ENCODE peak calls at places on chromosomes 11 and 22, in five cellular contexts. U, F, S, Y and L are unnamed samples.

GRCh38 chr22:36846949-36847348 is 13.9 kb upstream of the NCF4 start:
- DNase-seq in U (no peak), F (no peak), S (no peak), Y (no peak), L (no peak)

GRCh38 chr11:39327302-39327701 is 2132.2 kb downstream of the LRRC4C start:
- DNase-seq in U (no peak), F (no peak), S (no peak), Y (no peak), L (no peak)

GRCh38 chr22:19361501-19362103 is 69.9 kb downstream of the HIRA start:
- DNase-seq in U (no peak), F (no peak), S (peak; percentile 60), Y (no peak), L (no peak)

GRCh38 chr11:2314525-2315394 is 12.9 kb downstream of the TSPAN32 start:
- DNase-seq in U (no peak), F (no peak), S (no peak), Y (peak; percentile 95), L (no peak)

GRCh38 chr22:46416537-46417267 is 81.2 kb downstream of the TRMU start:
- DNase-seq in U (no peak), F (no peak), S (no peak), Y (no peak), L (no peak)

GRCh38 chr11:96276836-96277235 is 66.2 kb downstream of the MAML2 start:
- DNase-seq in U (no peak), F (no peak), S (no peak), Y (no peak), L (no peak)

GRCh38 chr22:27625769-27626674 is 175.5 kb downstream of the MN1 start:
- DNase-seq in U (no peak), F (no peak), S (no peak), Y (no peak), L (no peak)

GRCh38 chr22:22178566-22178965 is 66.0 kb upstream of the VPREB1 start:
- DNase-seq in U (no peak), F (no peak), S (no peak), Y (no peak), L (no peak)

GRCh38 chr11:112523477-112523876 is 262.8 kb upstream of the PLET1 start:
- DNase-seq in U (peak; percentile 5), F (no peak), S (no peak), Y (peak; percentile 26), L (peak; percentile 68)

GRCh38 chr22:28813772-28814518 is 13.6 kb upstream of the XBP1 start:
- DNase-seq in U (no peak), F (peak; percentile 55), S (peak; percentile 90), Y (no peak), L (no peak)

GRCh38 chr11:75301602-75302345 is 49.7 kb downstream of the ARRB1 start:
- DNase-seq in U (no peak), F (no peak), S (no peak), Y (no peak), L (no peak)

GRCh38 chr22:33842006-33842354 is 78.3 kb downstream of the LARGE1 start:
- DNase-seq in U (no peak), F (no peak), S (no peak), Y (no peak), L (no peak)

GRCh38 chr11:130215531-130216220 is 56.1 kb downstream of the ST14 start:
- DNase-seq in U (no peak), F (peak; percentile 12), S (no peak), Y (no peak), L (no peak)

GRCh38 chr11:129815596-129816461 is at the start of gene TMEM45B:
- DNase-seq in U (peak; percentile 67), F (no peak), S (no peak), Y (peak; percentile 83), L (no peak)

GRCh38 chr22:22712666-22713365 is 68.4 kb downstream of the GGTLC2 start:
- DNase-seq in U (no peak), F (no peak), S (no peak), Y (no peak), L (no peak)

GRCh38 chr11:60500276-60500935 is 7.8 kb downstream of the MS4A12 start:
- DNase-seq in U (peak; percentile 83), F (no peak), S (no peak), Y (no peak), L (no peak)

GRCh38 chr22:20037419-20037818 is 16.5 kb downstream of the TANGO2 start:
- DNase-seq in U (no peak), F (no peak), S (no peak), Y (no peak), L (no peak)

GRCh38 chr22:50246242-50247175 is 1.7 kb upstream of the TUBGCP6 start:
- DNase-seq in U (peak; percentile 54), F (no peak), S (no peak), Y (no peak), L (no peak)
- H3K4me3 ChIP-seq in U (peak overlapping the region; percentile 99), F (no peak overlapping the region), S (no peak overlapping the region), Y (no peak overlapping the region), L (no peak overlapping the region)

GRCh38 chr22:30290679-30291333 is 1.5 kb upstream of the CASTOR1 start:
- DNase-seq in U (peak; percentile 41), F (peak; percentile 95), S (no peak), Y (peak; percentile 67), L (no peak)
- TF ChIP-seq POLR2AphosphoS5 in U (no peak), F (peak; percentile 98), S (no peak), Y (no peak), L (no peak)

GRCh38 chr11:118264568-118265470 is 722 bp upstream of the MPZL2 start:
- DNase-seq in U (peak; percentile 22), F (no peak), S (no peak), Y (no peak), L (no peak)

GRCh38 chr11:118263694-118264567 is at the start of gene MPZL2:
- DNase-seq in U (peak; percentile 76), F (peak; percentile 82), S (no peak), Y (no peak), L (no peak)

GRCh38 chr11:118267486-118267885 is 3.4 kb upstream of the MPZL2 start:
- DNase-seq in U (no peak), F (no peak), S (no peak), Y (no peak), L (no peak)

GRCh38 chr11:118263109-118263508 is 988 bp downstream of the MPZL2 start:
- DNase-seq in U (no peak), F (no peak), S (no peak), Y (no peak), L (no peak)

GRCh38 chr11:118265954-118266353 is 1.9 kb upstream of the MPZL2 start:
- DNase-seq in U (no peak), F (peak; percentile 36), S (no peak), Y (no peak), L (no peak)
- H3K4me3 ChIP-seq in U (no peak overlapping the region), F (no peak overlapping the region), S (no peak overlapping the region), Y (no peak overlapping the region), L (no peak overlapping the region)

GRCh38 chr11:16899708-16900107 is 114.5 kb downstream of the PLEKHA7 start:
- DNase-seq in U (no peak), F (no peak), S (no peak), Y (no peak), L (no peak)
- TF ChIP-seq POLR2AphosphoS5 in U (no peak), F (no peak), S (no peak), Y (no peak), L (no peak)

GRCh38 chr22:24427500-24428164 is at the start of gene ADORA2A:
- DNase-seq in U (peak; percentile 23), F (no peak), S (peak; percentile 86), Y (peak; percentile 39), L (no peak)
- H3K4me3 ChIP-seq in U (no peak within 1 kb of the TSS), F (no peak within 1 kb of the TSS), S (peak within 1 kb of the TSS; percentile 25), Y (no peak within 1 kb of the TSS), L (no peak within 1 kb of the TSS)

DNA sequence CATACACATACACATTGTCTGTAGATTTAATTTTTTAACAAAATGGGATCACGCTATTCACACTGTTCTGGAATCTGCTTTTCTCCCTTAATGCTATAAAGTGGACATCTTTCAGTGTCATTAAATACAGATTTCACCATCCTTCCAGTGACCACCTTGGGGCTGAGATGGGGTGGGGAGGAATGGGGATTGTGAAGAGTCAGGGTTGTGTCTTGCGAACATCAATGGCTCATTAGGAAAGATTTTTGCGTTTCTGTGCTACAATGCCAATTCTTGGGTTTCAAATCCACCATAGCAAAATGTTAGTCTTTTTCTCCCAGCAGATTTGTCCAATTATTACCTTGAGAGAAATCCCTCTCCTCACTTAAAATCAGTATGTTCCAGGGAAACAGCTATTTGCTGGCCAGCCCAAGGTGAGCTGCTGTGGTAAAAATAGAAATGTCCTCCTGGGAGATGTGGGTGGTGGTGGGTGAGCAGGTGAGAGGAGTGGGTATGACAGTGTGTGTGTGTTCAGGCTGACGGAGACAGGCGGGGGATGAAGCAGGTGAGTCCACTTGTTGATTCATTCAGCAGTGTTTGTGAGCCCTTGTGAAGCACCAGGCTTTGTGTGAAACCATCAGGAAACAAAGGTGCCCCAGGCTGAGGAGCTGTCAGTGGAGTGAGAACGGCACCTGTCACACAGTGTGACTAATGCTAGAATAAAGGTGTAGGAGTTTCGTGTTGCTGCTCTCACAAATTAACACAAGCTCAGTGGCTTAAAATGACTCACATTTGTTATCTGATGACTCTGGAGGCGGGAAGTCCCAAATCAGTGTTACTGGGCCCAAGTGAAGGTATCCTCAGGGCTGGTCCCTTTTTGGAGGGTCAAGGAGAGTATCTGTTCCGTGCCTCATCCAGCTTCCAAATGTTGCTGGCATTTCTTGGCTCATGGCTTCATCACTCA is 1.7 kb upstream of the CBX6 start:
- DNase-seq in U (no peak), F (peak; percentile 17), S (no peak), Y (no peak), L (no peak)
- TF ChIP-seq POLR2AphosphoS5 in U (no peak), F (no peak), S (no peak), Y (no peak), L (no peak)

DNA sequence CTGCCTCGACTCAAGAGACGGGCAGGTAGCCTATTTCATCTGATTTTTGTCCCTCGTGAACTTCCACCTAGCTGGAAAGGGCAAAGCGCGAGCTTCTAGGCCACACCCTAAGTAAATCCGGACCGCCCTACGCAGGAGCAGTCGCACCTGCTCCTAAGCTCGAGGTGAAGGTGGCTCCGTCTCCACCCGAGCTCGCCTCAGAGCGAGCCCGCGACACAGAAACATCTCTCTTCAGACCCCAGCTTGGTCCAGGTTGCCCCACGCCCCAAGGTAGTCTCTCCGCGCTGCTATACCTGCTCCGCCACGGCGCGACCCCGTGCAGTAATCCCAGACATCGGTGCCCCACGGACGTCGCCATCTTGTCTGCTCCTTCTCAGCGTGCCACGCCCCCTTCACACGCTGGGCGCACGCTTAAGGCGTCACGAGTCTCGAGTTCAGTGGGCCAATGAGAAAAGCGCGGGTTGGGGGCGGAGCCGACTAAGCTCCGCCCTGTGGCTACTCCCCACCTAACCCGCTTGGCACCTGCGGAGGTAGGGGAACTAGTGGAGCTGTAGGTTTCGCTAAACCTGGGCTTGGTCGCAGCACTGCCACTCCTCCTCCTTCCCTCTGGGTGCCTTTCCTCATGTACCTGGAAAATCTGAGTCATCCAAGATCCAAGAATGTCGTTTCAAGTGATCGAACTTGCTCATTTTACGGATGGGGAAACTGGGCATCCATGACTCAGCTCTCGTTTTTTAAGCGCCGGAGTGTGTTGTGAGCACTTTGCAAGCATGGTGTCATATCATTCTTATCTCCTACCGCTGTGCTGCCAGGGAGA is at the start of gene PISD:
- DNase-seq in U (peak; percentile 98), F (peak; percentile 97), S (peak; percentile 96), Y (peak; percentile 96), L (peak; percentile 85)
- H3K4me3 ChIP-seq in U (peak within 1 kb of the TSS; percentile 98), F (peak within 1 kb of the TSS; percentile 99), S (peak within 1 kb of the TSS; percentile 88), Y (peak within 1 kb of the TSS; percentile 93), L (peak within 1 kb of the TSS; percentile 91)

DNA sequence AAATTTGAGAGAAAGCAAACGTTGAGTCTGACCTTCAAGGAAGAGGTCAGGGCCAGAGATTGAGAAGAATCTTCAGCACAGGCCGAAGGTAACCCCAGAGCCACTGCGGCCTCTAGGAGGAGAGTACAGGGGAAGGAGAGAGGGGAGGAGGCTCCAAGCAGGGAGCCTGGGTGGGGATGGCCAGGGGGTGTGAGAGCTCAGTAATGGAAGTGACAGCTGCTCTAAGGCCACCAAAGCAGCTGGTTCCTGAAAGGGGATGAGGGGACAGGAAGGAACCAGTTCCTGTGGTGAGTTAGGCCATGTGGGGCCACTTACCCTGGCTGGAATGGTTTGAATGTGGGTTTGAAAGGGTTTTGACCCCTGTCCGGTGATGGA is 46.1 kb downstream of the PISD start:
- DNase-seq in U (no peak), F (no peak), S (peak; percentile 41), Y (no peak), L (no peak)
- TF ChIP-seq POLR2AphosphoS5 in U (no peak), F (no peak), S (peak; percentile 18), Y (peak; percentile 10), L (no peak)